ENCODE peak calls at places on chromosomes 3 and 15, in five cellular contexts. B, H, Y, N and Q are unnamed samples.

GRCh38 chr3:105473521-105474223 is 107.0 kb downstream of the ALCAM start:
- DNase-seq in N (peak; percentile 8), Y (peak; percentile 87), B (peak; percentile 43), H (peak; percentile 86), Q (peak; percentile 99)

GRCh38 chr3:60009931-60010478 is 960.2 kb upstream of the CFAP20DC start:
- DNase-seq in N (no peak), H (no peak), B (no peak), Y (no peak), Q (no peak)

GRCh38 chr3:174329321-174329720 is 529.8 kb upstream of the NAALADL2 start:
- DNase-seq in H (peak; percentile 54), B (no peak), N (no peak), Y (peak; percentile 86), Q (peak; percentile 81)

GRCh38 chr3:12180218-12180617 is 21.5 kb upstream of the TIMP4 start:
- DNase-seq in N (no peak), B (peak; percentile 46), H (peak; percentile 67), Y (peak; percentile 68), Q (peak; percentile 83)

GRCh38 chr3:64859625-64860590 is 172.1 kb upstream of the ADAMTS9 start:
- DNase-seq in N (no peak), B (peak; percentile 16), Y (peak; percentile 1), H (peak; percentile 5), Q (peak; percentile 78)

GRCh38 chr3:63807901-63808589 is 11.1 kb upstream of the C3orf49 start:
- DNase-seq in H (no peak), Y (no peak), B (no peak), N (no peak), Q (no peak)

GRCh38 chr3:158148218-158148617 is 38.3 kb downstream of the RSRC1 start:
- DNase-seq in B (no peak), N (no peak), Y (no peak), H (peak; percentile 6), Q (peak; percentile 22)

GRCh38 chr15:36961956-36962355 is 138.4 kb downstream of the MEIS2 start:
- DNase-seq in Y (no peak), B (no peak), H (no peak), N (no peak), Q (peak; percentile 74)

GRCh38 chr15:85690546-85691226 is 104.0 kb downstream of the KLHL25 start:
- DNase-seq in B (no peak), Y (peak; percentile 27), N (no peak), H (no peak), Q (no peak)

GRCh38 chr3:47681016-47681415 is 100.7 kb downstream of the SMARCC1 start:
- DNase-seq in N (no peak), H (no peak), Y (no peak), B (no peak), Q (no peak)

GRCh38 chr3:119834754-119835365 is 53.0 kb downstream of the NR1I2 start:
- DNase-seq in Y (no peak), H (no peak), N (no peak), B (no peak), Q (no peak)

GRCh38 chr3:53083496-53083895 is 37.6 kb upstream of the SFMBT1 start:
- DNase-seq in B (peak; percentile 67), H (peak; percentile 75), Y (peak; percentile 83), N (peak; percentile 40), Q (peak; percentile 43)

GRCh38 chr3:22245817-22246583 is 495.0 kb upstream of the ZNF385D start:
- DNase-seq in B (peak; percentile 14), Y (peak; percentile 4), N (no peak), H (no peak), Q (no peak)

GRCh38 chr3:156513619-156514018 is 41.3 kb downstream of the SSR3 start:
- DNase-seq in Y (no peak), N (no peak), H (no peak), B (no peak), Q (no peak)
- H3K27ac ChIP-seq in Y (no peak overlapping the region), N (no peak overlapping the region), H (no peak overlapping the region), B (no peak overlapping the region), Q (no peak overlapping the region)

GRCh38 chr3:101384426-101384825 is 64.1 kb upstream of the IMPG2 start:
- DNase-seq in N (no peak), H (no peak), B (no peak), Y (no peak), Q (no peak)

GRCh38 chr3:101387351-101387750 is 67.0 kb upstream of the IMPG2 start:
- DNase-seq in H (no peak), Y (no peak), B (no peak), N (no peak), Q (no peak)

GRCh38 chr3:101383156-101383575 is 62.8 kb upstream of the IMPG2 start:
- DNase-seq in H (peak; percentile 63), Y (no peak), B (peak; percentile 44), N (peak; percentile 18), Q (peak; percentile 12)

GRCh38 chr3:101381809-101382208 is 61.4 kb upstream of the IMPG2 start:
- DNase-seq in B (peak; percentile 73), N (peak; percentile 53), Y (peak; percentile 75), H (peak; percentile 58), Q (peak; percentile 22)

GRCh38 chr3:101383656-101384055 is 63.3 kb upstream of the IMPG2 start:
- DNase-seq in H (no peak), N (no peak), B (no peak), Y (no peak), Q (no peak)
- H2AFZ ChIP-seq in H (no peak overlapping the region), N (no peak overlapping the region), B (no peak overlapping the region), Y (no peak overlapping the region), Q (no peak overlapping the region)

GRCh38 chr3:195260286-195260905 is 10.6 kb downstream of the XXYLT1 start:
- DNase-seq in B (no peak), Y (peak; percentile 29), H (no peak), N (peak; percentile 46), Q (no peak)
- H3K27ac ChIP-seq in B (peak overlapping the region; percentile 10), Y (no peak overlapping the region), H (peak overlapping the region; percentile 20), N (peak overlapping the region; percentile 51), Q (peak overlapping the region; percentile 12)

DNA sequence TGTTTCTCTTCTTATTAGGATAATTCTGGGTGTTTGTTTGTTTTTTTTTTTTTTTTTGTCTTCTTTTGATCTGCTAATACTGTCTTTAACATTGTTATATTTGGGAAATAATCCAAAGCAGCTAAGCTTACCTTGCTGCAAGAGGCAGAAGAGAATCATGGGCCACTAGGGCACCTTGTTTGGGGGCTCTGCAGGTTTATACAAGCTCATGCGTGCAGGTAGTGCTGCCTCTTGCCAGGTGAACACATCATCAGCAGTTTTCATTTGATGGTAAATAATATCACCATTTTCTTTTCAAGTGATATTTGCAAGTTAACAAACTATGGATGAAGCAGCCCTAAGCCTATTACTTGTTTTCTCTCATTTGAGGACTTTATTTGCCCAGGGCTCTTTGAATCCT is 37.9 kb downstream of the MAP3K13 start:
- DNase-seq in Y (no peak), N (no peak), H (no peak), B (no peak), Q (no peak)
- H2AFZ ChIP-seq in Y (no peak overlapping the region), N (no peak overlapping the region), H (no peak overlapping the region), B (no peak overlapping the region), Q (no peak overlapping the region)

GRCh38 chr3:117885046-117885445 is 1149.6 kb downstream of the IGSF11 start:
- DNase-seq in H (no peak), Y (no peak), B (peak; percentile 6), N (no peak), Q (no peak)
- H3K27ac ChIP-seq in H (no peak overlapping the region), Y (no peak overlapping the region), B (no peak overlapping the region), N (no peak overlapping the region), Q (no peak overlapping the region)

GRCh38 chr15:81809543-81809942 is 236.3 kb downstream of the MEX3B start:
- DNase-seq in Y (peak; percentile 12), N (peak; percentile 18), B (peak; percentile 18), H (peak; percentile 8), Q (no peak)
- H2AFZ ChIP-seq in Y (no peak overlapping the region), N (no peak overlapping the region), B (no peak overlapping the region), H (no peak overlapping the region), Q (no peak overlapping the region)

GRCh38 chr15:90580086-90580485 is 50.4 kb downstream of the CRTC3 start:
- DNase-seq in Y (no peak), N (no peak), H (no peak), B (no peak), Q (no peak)

GRCh38 chr15:90580541-90580940 is 50.8 kb downstream of the CRTC3 start:
- DNase-seq in Y (no peak), H (no peak), N (no peak), B (no peak), Q (no peak)

GRCh38 chr15:90581771-90582471 is 52.2 kb downstream of the CRTC3 start:
- DNase-seq in Y (no peak), N (no peak), H (no peak), B (no peak), Q (no peak)

GRCh38 chr15:90582553-90582952 is 52.8 kb downstream of the CRTC3 start:
- DNase-seq in B (no peak), H (no peak), Y (no peak), N (no peak), Q (no peak)

GRCh38 chr15:90580946-90581345 is 51.2 kb downstream of the CRTC3 start:
- DNase-seq in H (no peak), B (no peak), N (no peak), Y (no peak), Q (no peak)
- H3K27ac ChIP-seq in H (no peak overlapping the region), B (no peak overlapping the region), N (no peak overlapping the region), Y (no peak overlapping the region), Q (no peak overlapping the region)

GRCh38 chr15:67063689-67064606 is 1.5 kb upstream of the SMAD3 start:
- DNase-seq in Y (no peak), H (peak; percentile 17), B (no peak), N (peak; percentile 81), Q (peak; percentile 61)
- H2AFZ ChIP-seq in Y (no peak overlapping the region), H (peak overlapping the region; percentile 28), B (no peak overlapping the region), N (peak overlapping the region; percentile 48), Q (peak overlapping the region; percentile 36)

GRCh38 chr3:98786364-98786930 is 23.3 kb downstream of the ST3GAL6 start:
- DNase-seq in H (no peak), Y (peak; percentile 29), B (peak; percentile 17), N (no peak), Q (no peak)
- H3K27ac ChIP-seq in H (no peak overlapping the region), Y (no peak overlapping the region), B (no peak overlapping the region), N (peak overlapping the region; percentile 25), Q (no peak overlapping the region)